ENCODE peak calls at places on chromosomes 4 and X, in nine cellular contexts. O is heart right ventricle; P is cardiac muscle cell; N is MM.1S; I is adrenal gland; U is adipocyte; X is CD8-positive, alpha-beta T cell; T is uterus; W is CD4-positive, CD25-positive, alpha-beta regulatory T cell. L is an unnamed sample. For H3K4me1, the result is how much of the 10 kb centered on the place peaks cover.

GRCh38 chrX:14027511-14028019 is 2.1 kb downstream of the GEMIN8 start:
- DNase-seq in O (no peak), P (peak), N (no peak), I (no peak), U (peak), X (no peak), T (no peak), W (peak), L (no peak)

GRCh38 chr4:83019794-83020497 is 9.3 kb upstream of the LIN54 start:
- DNase-seq in O (no peak), P (no peak), N (no peak), I (no peak), U (no peak), X (no peak), T (no peak), W (no peak), L (no peak)

GRCh38 chrX:35622601-35623000 is 175.5 kb upstream of the MAGEB16 start:
- DNase-seq in O (no peak), P (no peak), N (no peak), I (no peak), U (no peak), X (no peak), T (no peak), W (no peak), L (no peak)

GRCh38 chrX:28586891-28587635 is at the start of gene IL1RAPL1:
- DNase-seq in O (no peak), P (peak), N (peak), I (no peak), U (peak), X (no peak), T (no peak), W (no peak), L (no peak)

GRCh38 chr4:47704693-47705325 is 133.1 kb downstream of the CORIN start:
- DNase-seq in O (peak), P (peak), N (peak), I (no peak), U (peak), X (no peak), T (no peak), W (peak), L (no peak)

GRCh38 chr4:119032921-119033685 is 102.5 kb upstream of the MYOZ2 start:
- DNase-seq in O (no peak), P (no peak), N (peak), I (no peak), U (no peak), X (no peak), T (no peak), W (no peak), L (no peak)

GRCh38 chr4:8585186-8585585 is 5.0 kb downstream of the GPR78 start:
- DNase-seq in O (no peak), P (no peak), N (peak), I (no peak), U (no peak), X (no peak), T (no peak), W (no peak), L (no peak)

GRCh38 chr4:186808635-186809018 is 85.0 kb upstream of the FAT1 start:
- DNase-seq in O (no peak), P (peak), N (no peak), I (no peak), U (peak), X (no peak), T (peak), W (no peak), L (peak)

GRCh38 chrX:386239-386767 is 404 bp downstream of the PPP2R3B start:
- DNase-seq in O (no peak), P (no peak), N (no peak), I (no peak), U (peak), X (no peak), T (no peak), W (peak), L (no peak)

GRCh38 chr4:60039908-60040307 is 1160.2 kb upstream of the ADGRL3 start:
- DNase-seq in O (no peak), P (no peak), N (no peak), I (no peak), U (no peak), X (no peak), T (no peak), W (no peak), L (no peak)

GRCh38 chr4:7073526-7074390 is 5.9 kb upstream of the GRPEL1 start:
- DNase-seq in O (no peak), P (peak), N (peak), I (no peak), U (peak), X (no peak), T (no peak), W (peak), L (no peak)

GRCh38 chr4:173056708-173057107 is 111.9 kb upstream of the GALNT7 start:
- DNase-seq in O (no peak), P (no peak), N (no peak), I (no peak), U (no peak), X (no peak), T (no peak), W (no peak), L (no peak)

GRCh38 chrX:45850775-45851433 is 650.2 kb upstream of the DIPK2B start:
- DNase-seq in O (no peak), P (peak), N (peak), I (no peak), U (peak), X (no peak), T (peak), W (peak), L (peak)

GRCh38 chr4:95980877-95981360 is 141.0 kb downstream of the PDHA2 start:
- DNase-seq in O (no peak), P (no peak), N (no peak), I (no peak), U (no peak), X (no peak), T (no peak), W (no peak), L (no peak)

GRCh38 chr4:64407000-64407399 is 2.2 kb downstream of the TECRL start:
- DNase-seq in O (no peak), P (no peak), N (no peak), I (no peak), U (no peak), X (no peak), T (no peak), W (no peak), L (no peak)

GRCh38 chr4:56345461-56345860 is 41.8 kb downstream of the AASDH start:
- DNase-seq in O (no peak), P (no peak), N (no peak), I (no peak), U (peak), X (no peak), T (no peak), W (no peak), L (no peak)

GRCh38 chrX:40127052-40127451 is 29.3 kb upstream of the BCOR start:
- DNase-seq in O (no peak), P (no peak), N (peak), I (no peak), U (no peak), X (no peak), T (no peak), W (peak), L (no peak)

GRCh38 chr4:130359537-130359936 is 1263.6 kb downstream of the C4orf33 start:
- DNase-seq in O (no peak), P (peak), N (no peak), I (no peak), U (peak), X (no peak), T (no peak), W (no peak), L (no peak)

GRCh38 chr4:74555843-74556242 is 110.9 kb downstream of the AREG start:
- DNase-seq in O (no peak), P (no peak), N (no peak), I (no peak), U (no peak), X (no peak), T (no peak), W (no peak), L (no peak)

GRCh38 chr4:80202784-80203553 is 5.7 kb downstream of the PRDM8 start:
- DNase-seq in O (peak), P (peak), N (peak), I (no peak), U (peak), X (peak), T (peak), W (peak), L (peak)

GRCh38 chr4:88276952-88277710 is 7.2 kb downstream of the PPM1K start:
- DNase-seq in O (no peak), P (no peak), N (no peak), I (no peak), U (no peak), X (no peak), T (no peak), W (no peak), L (no peak)

GRCh38 chr4:76951333-76952033 is 1.9 kb downstream of the SEPTIN11 start:
- DNase-seq in O (no peak), P (peak), N (no peak), I (no peak), U (peak), X (no peak), T (no peak), W (no peak), L (no peak)

GRCh38 chr4:46506876-46507275 is 116.9 kb upstream of the GABRA2 start:
- DNase-seq in O (no peak), P (peak), N (no peak), I (no peak), U (no peak), X (no peak), T (no peak), W (no peak), L (no peak)

GRCh38 chr4:153116101-153116680 is 88.1 kb upstream of the TRIM2 start:
- DNase-seq in O (no peak), P (no peak), N (peak), I (no peak), U (no peak), X (no peak), T (no peak), W (no peak), L (no peak)

GRCh38 chr4:167222098-167222497 is 12.2 kb downstream of the SPOCK3 start:
- DNase-seq in O (no peak), P (no peak), N (peak), I (no peak), U (no peak), X (no peak), T (no peak), W (peak), L (no peak)

GRCh38 chr4:174214102-174214878 is 69.2 kb downstream of the FBXO8 start:
- DNase-seq in O (peak), P (no peak), N (no peak), I (no peak), U (no peak), X (no peak), T (no peak), W (peak), L (no peak)

GRCh38 chrX:57933321-57933720 is 23.1 kb upstream of the ZXDA start:
- DNase-seq in O (no peak), P (no peak), N (no peak), I (no peak), U (no peak), X (no peak), T (no peak), W (no peak), L (no peak)

GRCh38 chrX:106959897-106960296 is 39.7 kb downstream of the CLDN2 start:
- DNase-seq in O (no peak), P (peak), N (no peak), I (no peak), U (peak), X (no peak), T (no peak), W (no peak), L (no peak)

GRCh38 chr4:53790286-53790685 is 199.0 kb upstream of the LNX1 start:
- DNase-seq in O (no peak), P (no peak), N (no peak), I (no peak), U (no peak), X (no peak), T (no peak), W (no peak), L (no peak)

GRCh38 chr4:113675731-113676707 is 85.5 kb downstream of the CAMK2D start:
- DNase-seq in O (no peak), P (peak), N (no peak), I (no peak), U (peak), X (no peak), T (no peak), W (no peak), L (no peak)

GRCh38 chr4:184267673-184268573 is 50.2 kb upstream of the ENPP6 start:
- DNase-seq in O (no peak), P (peak), N (peak), I (peak), U (peak), X (peak), T (no peak), W (peak), L (peak)

GRCh38 chrX:10755477-10756334 is 135.3 kb upstream of the MID1 start:
- DNase-seq in O (no peak), P (peak), N (no peak), I (no peak), U (peak), X (no peak), T (peak), W (no peak), L (no peak)

GRCh38 chrX:103637604-103638338 is 9.0 kb downstream of the TCEAL1 start:
- DNase-seq in O (no peak), P (no peak), N (no peak), I (no peak), U (no peak), X (no peak), T (no peak), W (no peak), L (no peak)

GRCh38 chr4:86939737-86940141 is 4.9 kb downstream of the AFF1 start:
- DNase-seq in O (no peak), P (no peak), N (peak), I (no peak), U (no peak), X (no peak), T (no peak), W (peak), L (no peak)
- H3K4me1 ChIP-seq in O (under half), P (under half), N (under half), I (under half), U (under half), X (under half), T (under half), W (half or more), L (under half)

GRCh38 chr4:120812216-120812615 is 110.3 kb downstream of the PRDM5 start:
- DNase-seq in O (no peak), P (no peak), N (no peak), I (no peak), U (no peak), X (no peak), T (no peak), W (no peak), L (no peak)

GRCh38 chr4:120819816-120820437 is 102.6 kb downstream of the PRDM5 start:
- DNase-seq in O (no peak), P (no peak), N (peak), I (no peak), U (no peak), X (no peak), T (no peak), W (peak), L (no peak)

GRCh38 chr4:120809518-120809917 is 113.0 kb downstream of the PRDM5 start:
- DNase-seq in O (no peak), P (no peak), N (peak), I (no peak), U (no peak), X (no peak), T (no peak), W (no peak), L (no peak)

GRCh38 chr4:120816385-120816784 is 106.1 kb downstream of the PRDM5 start:
- DNase-seq in O (no peak), P (no peak), N (no peak), I (no peak), U (no peak), X (no peak), T (no peak), W (no peak), L (no peak)

DNA sequence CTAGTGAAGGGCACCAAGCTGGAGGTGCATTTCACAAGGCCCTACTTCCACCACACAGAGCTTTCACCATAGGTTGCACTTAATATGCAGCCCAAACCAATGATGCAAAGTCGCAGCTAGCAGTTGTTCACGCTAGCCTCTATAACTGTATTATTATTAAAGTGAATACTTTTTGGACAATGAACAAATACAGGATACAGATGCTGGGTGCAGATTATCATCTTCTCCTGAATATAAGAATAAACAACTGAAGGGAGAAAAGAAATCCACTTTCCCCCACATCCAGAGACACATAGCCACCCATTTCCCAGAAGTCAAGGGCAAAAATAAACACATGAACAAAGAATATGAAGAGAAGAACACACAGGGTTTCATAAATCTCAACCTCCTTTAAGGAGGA is 107.2 kb downstream of the PRDM5 start:
- DNase-seq in O (no peak), P (no peak), N (no peak), I (no peak), U (no peak), X (no peak), T (no peak), W (no peak), L (no peak)
- H3K4me1 ChIP-seq in O (under half), P (under half), N (under half), I (under half), U (under half), X (under half), T (under half), W (under half), L (under half)

DNA sequence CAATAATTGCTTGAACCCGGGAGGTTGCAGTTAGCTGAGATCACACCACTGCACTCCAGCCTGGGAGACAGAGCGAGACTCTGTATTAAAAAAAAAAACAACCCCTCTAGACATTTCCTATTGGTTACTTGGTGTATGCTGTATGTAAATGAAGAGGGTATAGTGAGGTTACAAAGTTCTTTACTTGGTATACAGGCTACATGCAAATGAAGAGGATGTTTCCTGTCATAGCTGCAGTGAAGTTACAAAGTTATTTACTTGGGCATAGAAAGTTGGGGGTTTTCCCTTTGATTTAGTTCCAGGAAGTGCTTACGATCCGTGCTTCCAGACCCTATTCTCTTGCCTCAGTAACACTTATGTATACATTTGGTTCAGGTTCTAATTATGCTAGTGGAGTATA is 38.4 kb upstream of the CLNK start:
- DNase-seq in O (no peak), P (no peak), N (peak), I (no peak), U (no peak), X (no peak), T (no peak), W (peak), L (no peak)
- H3K4me1 ChIP-seq in O (under half), P (under half), N (under half), I (under half), U (under half), X (under half), T (under half), W (under half), L (under half)

GRCh38 chrX:120293015-120293414 is 18.2 kb downstream of the TMEM255A start:
- DNase-seq in O (no peak), P (no peak), N (no peak), I (no peak), U (no peak), X (no peak), T (no peak), W (no peak), L (no peak)
- H3K4me1 ChIP-seq in O (under half), P (under half), N (under half), I (under half), U (under half), X (under half), T (under half), W (under half), L (under half)

GRCh38 chr4:168846414-168846813 is 163.6 kb downstream of the CBR4 start:
- DNase-seq in O (no peak), P (no peak), N (no peak), I (no peak), U (no peak), X (no peak), T (no peak), W (no peak), L (no peak)
- H3K4me1 ChIP-seq in O (half or more), P (under half), N (under half), I (under half), U (half or more), X (under half), T (under half), W (under half), L (under half)

GRCh38 chr4:10101559-10102192 is 14.9 kb downstream of the WDR1 start:
- DNase-seq in O (no peak), P (no peak), N (no peak), I (no peak), U (no peak), X (no peak), T (no peak), W (no peak), L (no peak)
- H3K4me1 ChIP-seq in O (half or more), P (half or more), N (half or more), I (under half), U (half or more), X (half or more), T (under half), W (half or more), L (half or more)

DNA sequence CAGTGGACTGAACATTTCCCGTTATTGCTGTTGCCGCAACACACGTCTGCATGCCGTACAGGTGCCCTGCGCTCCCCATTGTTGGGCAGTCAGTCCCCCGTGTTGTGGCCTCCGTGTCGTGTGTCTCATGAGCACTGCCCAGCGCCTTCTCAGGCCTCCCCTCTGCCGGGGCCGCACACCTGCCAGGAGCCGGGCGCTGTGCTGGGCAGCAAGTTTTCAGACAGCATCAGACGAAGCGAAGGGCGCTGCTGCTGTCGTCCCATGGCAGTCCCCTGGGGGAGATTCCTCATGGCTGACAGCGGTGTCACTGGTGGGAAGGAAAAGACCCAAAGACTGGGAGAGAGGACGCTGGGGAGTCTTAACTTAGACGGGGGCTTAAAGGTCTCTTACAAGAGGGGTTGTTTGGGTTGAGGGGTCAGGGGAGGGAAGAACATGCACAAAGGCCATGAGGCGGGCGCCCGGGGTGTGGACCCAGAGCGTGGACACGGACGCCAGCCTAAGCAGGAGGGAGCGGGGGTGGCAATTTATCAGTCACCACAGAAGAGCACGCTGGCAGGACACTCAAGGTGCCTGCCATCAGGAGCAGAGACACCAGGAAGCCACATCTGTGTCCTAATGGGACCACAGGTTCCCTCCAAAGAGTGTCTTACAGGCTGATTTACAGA is 47.3 kb downstream of the RGS12 start:
- DNase-seq in O (no peak), P (no peak), N (no peak), I (no peak), U (no peak), X (no peak), T (no peak), W (no peak), L (no peak)
- H3K4me1 ChIP-seq in O (under half), P (under half), N (under half), I (under half), U (under half), X (under half), T (under half), W (under half), L (under half)

L was measured in Peyer's patch.